ENCODE peak calls at places on chromosomes 6 and 20, in six cellular contexts. F is cardiac muscle cell, Q is NCI-H1092, L is fibroblast of the aortic adventitia, X is RPMI7951, O is NCI-H774. C is an unnamed sample.

GRCh38 chr6:83615025-83615999 is 93.6 kb downstream of the SNAP91 start:
- DNase-seq in F (peak; percentile 61), Q (no peak), L (peak; percentile 43), X (peak; percentile 39), O (peak; percentile 67), C (peak; percentile 25)

GRCh38 chr6:138590796-138591709 is 91.8 kb upstream of the NHSL1 start:
- DNase-seq in F (peak; percentile 84), Q (peak; percentile 51), L (peak; percentile 85), X (peak; percentile 71), O (peak; percentile 74), C (peak; percentile 69)

GRCh38 chr6:44527191-44527960 is 139.9 kb downstream of the CDC5L start:
- DNase-seq in F (no peak), Q (no peak), L (no peak), X (peak; percentile 39), O (no peak), C (no peak)

GRCh38 chr6:90715093-90715655 is 128.3 kb upstream of the MAP3K7 start:
- DNase-seq in F (peak; percentile 43), Q (no peak), L (peak; percentile 1), X (no peak), O (no peak), C (no peak)

GRCh38 chr20:59580208-59580980 is 23.9 kb upstream of the PHACTR3 start:
- DNase-seq in F (peak; percentile 2), Q (no peak), L (no peak), X (peak; percentile 78), O (no peak), C (no peak)

GRCh38 chr6:5471044-5471443 is 209.7 kb downstream of the FARS2 start:
- DNase-seq in F (peak; percentile 73), Q (no peak), L (peak; percentile 66), X (peak; percentile 51), O (peak; percentile 77), C (peak; percentile 43)

GRCh38 chr20:23147964-23148720 is 62.0 kb upstream of the CD93 start:
- DNase-seq in F (peak; percentile 53), Q (no peak), L (peak; percentile 66), X (peak; percentile 99), O (no peak), C (peak; percentile 94)

GRCh38 chr20:4944518-4944917 is 56.8 kb downstream of the SLC23A2 start:
- DNase-seq in F (peak; percentile 17), Q (no peak), L (peak; percentile 64), X (peak; percentile 64), O (no peak), C (no peak)

GRCh38 chr6:151291145-151292055 is 51.6 kb downstream of the AKAP12 start:
- DNase-seq in F (peak; percentile 92), Q (no peak), L (peak; percentile 94), X (no peak), O (no peak), C (no peak)

GRCh38 chr20:33059136-33059535 is 5.4 kb downstream of the BPIFB3 start:
- DNase-seq in F (no peak), Q (no peak), L (no peak), X (no peak), O (no peak), C (no peak)

GRCh38 chr6:53986165-53986720 is 125.0 kb upstream of the MLIP start:
- DNase-seq in F (peak; percentile 79), Q (no peak), L (peak; percentile 77), X (peak; percentile 51), O (peak; percentile 50), C (peak; percentile 31)

GRCh38 chr6:225121-225721 is 67.1 kb upstream of the DUSP22 start:
- DNase-seq in F (no peak), Q (no peak), L (no peak), X (no peak), O (no peak), C (no peak)

GRCh38 chr6:45923831-45924391 is 91.7 kb downstream of the CLIC5 start:
- DNase-seq in F (peak; percentile 35), Q (no peak), L (no peak), X (peak; percentile 79), O (no peak), C (no peak)

GRCh38 chr6:26521485-26522391 is 16.4 kb upstream of the HMGN4 start:
- DNase-seq in F (peak; percentile 90), Q (peak; percentile 38), L (peak; percentile 78), X (peak; percentile 85), O (peak; percentile 49), C (peak; percentile 80)

GRCh38 chr20:49854190-49854875 is 41.7 kb downstream of the SLC9A8 start:
- DNase-seq in F (no peak), Q (no peak), L (no peak), X (no peak), O (no peak), C (no peak)

GRCh38 chr6:112951829-112952228 is 604.7 kb downstream of the RFPL4B start:
- DNase-seq in F (peak; percentile 66), Q (peak; percentile 4), L (no peak), X (no peak), O (peak; percentile 62), C (no peak)

GRCh38 chr6:27495386-27496135 is 22.7 kb upstream of the ZNF184 start:
- DNase-seq in F (peak; percentile 79), Q (no peak), L (peak; percentile 87), X (peak; percentile 75), O (no peak), C (no peak)

GRCh38 chr6:170296423-170296745 is 5.5 kb upstream of the DLL1 start:
- DNase-seq in F (no peak), Q (no peak), L (no peak), X (no peak), O (no peak), C (no peak)

GRCh38 chr6:21138359-21139094 is 455.0 kb upstream of the SOX4 start:
- DNase-seq in F (no peak), Q (no peak), L (peak; percentile 61), X (no peak), O (no peak), C (no peak)

GRCh38 chr6:12473494-12473893 is 183.3 kb downstream of the EDN1 start:
- DNase-seq in F (no peak), Q (no peak), L (no peak), X (no peak), O (no peak), C (no peak)

GRCh38 chr6:77857421-77857820 is 204.6 kb downstream of the MEI4 start:
- DNase-seq in F (no peak), Q (no peak), L (no peak), X (no peak), O (no peak), C (no peak)

GRCh38 chr6:32945106-32945761 is 4.4 kb upstream of the HLA-DMB start:
- DNase-seq in F (no peak), Q (no peak), L (no peak), X (no peak), O (no peak), C (no peak)

GRCh38 chr20:62523473-62524203 is 47.8 kb upstream of the GATA5 start:
- DNase-seq in F (no peak), Q (no peak), L (no peak), X (peak; percentile 57), O (no peak), C (peak; percentile 98)